ENCODE peak calls at places on chromosomes 6 and 20, in six cellular contexts. H is tibial nerve, N is tibial artery, F is IMR-90, W is ovary, G is lung. Y is an unnamed sample. For H3K4me1 and H3K36me3, the result is how much of the 10 kb centered on the place peaks cover.

GRCh38 chr20:9912858-9913434 is 74.1 kb upstream of the PAK5 start:
- DNase-seq in H (peak), N (peak), F (peak), W (no peak), G (peak), Y (no peak)

GRCh38 chr6:16752206-16752867 is 8.9 kb downstream of the ATXN1 start:
- DNase-seq in H (no peak), N (no peak), F (peak), W (no peak), G (no peak), Y (no peak)

GRCh38 chr6:7468382-7469081 is 72.9 kb upstream of the DSP start:
- DNase-seq in H (no peak), N (no peak), F (peak), W (peak), G (no peak), Y (no peak)

GRCh38 chr20:51385941-51386530 is 156.5 kb downstream of the NFATC2 start:
- DNase-seq in H (no peak), N (no peak), F (peak), W (no peak), G (no peak), Y (peak)

GRCh38 chr20:5080384-5080877 is 39.3 kb downstream of the PCNA start:
- DNase-seq in H (peak), N (peak), F (peak), W (no peak), G (peak), Y (no peak)

GRCh38 chr6:115783402-115784061 is 277.2 kb downstream of the FRK start:
- DNase-seq in H (peak), N (no peak), F (no peak), W (no peak), G (no peak), Y (no peak)

GRCh38 chr6:34836451-34836850 is 44.6 kb downstream of the BLTP3A start:
- DNase-seq in H (no peak), N (no peak), F (no peak), W (no peak), G (no peak), Y (no peak)

GRCh38 chr20:33933469-33933909 is 60.2 kb upstream of the RALY start:
- DNase-seq in H (peak), N (peak), F (peak), W (peak), G (peak), Y (peak)

GRCh38 chr6:64727075-64727474 is 980.0 kb downstream of the EYS start:
- DNase-seq in H (no peak), N (no peak), F (no peak), W (no peak), G (no peak), Y (no peak)

GRCh38 chr6:157337766-157338165 is 14.4 kb upstream of the TMEM242 start:
- DNase-seq in H (no peak), N (no peak), F (no peak), W (no peak), G (no peak), Y (no peak)

GRCh38 chr6:149851461-149851860 is 12.7 kb downstream of the LRP11 start:
- DNase-seq in H (no peak), N (no peak), F (peak), W (no peak), G (no peak), Y (no peak)
- H3K4me1 ChIP-seq in H (under half), N (under half), F (under half), W (under half), G (under half), Y (under half)

DNA sequence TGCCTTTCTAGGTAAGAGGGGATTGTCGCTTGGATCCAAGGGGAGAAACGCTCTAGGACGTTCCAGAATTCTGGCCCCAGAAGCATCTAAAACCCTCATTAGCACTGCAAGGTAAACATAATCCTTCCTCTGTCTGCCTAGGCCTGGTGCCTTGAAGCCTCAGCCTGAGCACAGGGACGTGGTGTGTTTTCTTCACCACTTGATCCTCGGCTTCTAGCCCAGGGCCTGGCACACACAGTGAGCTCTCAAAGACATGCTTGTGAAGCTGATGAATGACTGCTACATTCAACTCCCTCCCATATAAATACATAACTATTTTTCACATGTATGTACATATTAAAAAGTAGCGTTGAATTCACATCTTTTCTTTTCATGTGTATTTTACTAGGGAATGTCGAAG is 100.3 kb downstream of the ISM1 start:
- DNase-seq in H (no peak), N (no peak), F (no peak), W (no peak), G (no peak), Y (no peak)
- H3K27ac ChIP-seq in H (no peak), N (no peak), F (no peak), W (no peak), G (no peak), Y (no peak)

GRCh38 chr20:38012332-38012731 is 20.9 kb downstream of the TTI1 start:
- DNase-seq in H (no peak), N (no peak), F (no peak), W (no peak), G (no peak), Y (no peak)
- H3K36me3 ChIP-seq in H (under half), N (under half), F (under half), W (under half), G (under half), Y (half or more)

GRCh38 chr6:136282906-136283305 is 6.7 kb downstream of the BCLAF1 start:
- DNase-seq in H (no peak), N (no peak), F (no peak), W (no peak), G (no peak), Y (no peak)
- H3K4me1 ChIP-seq in H (under half), N (half or more), F (under half), W (under half), G (under half), Y (half or more)

DNA sequence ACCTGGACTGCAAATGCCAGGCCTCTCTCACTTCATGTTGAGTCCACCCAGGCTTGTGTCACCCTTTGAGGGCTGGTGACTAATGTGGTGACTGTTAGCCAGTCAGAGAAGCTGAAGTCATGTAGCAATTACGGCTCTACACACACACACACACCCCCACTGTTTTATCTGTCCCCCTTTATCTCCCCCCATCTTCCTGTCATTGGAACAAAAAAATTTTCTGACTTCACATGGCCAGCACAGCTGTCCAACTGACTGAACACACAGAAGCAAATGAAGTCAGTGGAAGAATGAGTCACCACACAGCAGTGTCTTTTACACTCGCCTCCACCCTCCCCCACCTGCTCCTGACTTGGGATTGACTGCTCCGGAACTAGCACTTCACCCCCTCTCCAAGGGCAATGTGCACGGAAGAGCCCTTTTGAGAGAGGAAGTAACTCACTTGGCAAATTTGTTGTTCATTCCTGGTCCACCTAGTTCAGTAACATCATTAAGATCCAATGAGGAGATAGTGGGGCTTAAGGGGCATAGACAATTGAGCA is 198.0 kb downstream of the RNF144B start:
- DNase-seq in H (no peak), N (peak), F (peak), W (no peak), G (peak), Y (no peak)
- H3K27ac ChIP-seq in H (no peak), N (no peak), F (no peak), W (no peak), G (no peak), Y (no peak)

DNA sequence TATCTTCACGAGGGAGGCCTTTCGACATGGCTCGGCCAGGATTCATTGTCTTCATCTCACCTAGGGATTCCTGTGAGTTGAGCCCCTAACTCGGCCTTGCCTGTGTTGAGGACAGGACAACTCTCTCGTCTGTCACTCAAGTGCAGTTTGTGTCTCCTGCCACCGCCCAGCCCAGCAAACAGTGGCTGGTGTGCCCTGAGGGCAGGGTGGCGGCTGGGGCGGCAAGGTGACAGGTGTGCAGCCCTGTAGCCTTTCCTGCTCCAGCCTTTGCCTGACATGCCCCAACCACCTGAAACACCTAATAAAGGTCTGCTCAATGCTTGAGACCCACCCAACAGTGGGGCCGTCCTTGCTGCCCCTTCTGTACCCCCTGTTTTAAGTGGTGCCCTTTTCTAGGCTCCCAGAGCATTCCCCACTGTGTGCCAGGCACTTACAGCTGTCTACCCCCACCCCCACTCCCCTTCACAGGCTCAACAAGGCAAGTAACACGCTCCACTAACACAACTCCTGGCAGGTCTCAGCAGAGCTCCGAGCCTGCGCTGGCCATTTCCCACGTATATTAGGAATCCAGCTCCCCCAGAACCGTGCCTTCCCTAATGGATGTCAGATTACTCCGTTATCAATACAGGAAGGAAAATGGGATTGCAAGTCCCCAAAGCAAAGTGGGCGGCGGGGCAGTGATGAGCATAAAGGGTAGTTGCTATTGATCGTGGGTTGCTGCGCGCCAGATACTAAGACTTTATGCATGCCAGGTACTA is 17.7 kb downstream of the GFRA4 start:
- DNase-seq in H (no peak), N (no peak), F (no peak), W (no peak), G (no peak), Y (no peak)
- H3K36me3 ChIP-seq in H (under half), N (under half), F (under half), W (under half), G (under half), Y (under half)

GRCh38 chr6:44311304-44311703 is 1.8 kb downstream of the AARS2 start:
- DNase-seq in H (no peak), N (no peak), F (no peak), W (no peak), G (no peak), Y (no peak)
- H3K4me1 ChIP-seq in H (under half), N (under half), F (under half), W (under half), G (under half), Y (under half)

GRCh38 chr6:96164802-96165201 is 149.0 kb downstream of the FUT9 start:
- DNase-seq in H (no peak), N (no peak), F (no peak), W (no peak), G (no peak), Y (no peak)
- H3K27ac ChIP-seq in H (no peak), N (no peak), F (no peak), W (no peak), G (no peak), Y (no peak)

Y was measured in naive thymus-derived CD4-positive, alpha-beta T cell.